ENCODE peak calls at places on chromosomes 11 and 22, in four cellular contexts. H, S, N and M are unnamed samples.

GRCh38 chr11:6705905-6706535 is 22.9 kb upstream of the MRPL17 start:
- DNase-seq in N (peak; percentile 75), H (peak; percentile 61), S (no peak), M (peak; percentile 61)

GRCh38 chr11:74773481-74773880 is 24.8 kb downstream of the RNF169 start:
- DNase-seq in N (no peak), S (no peak), H (no peak), M (peak; percentile 24)

GRCh38 chr11:102513869-102514268 is 16.7 kb downstream of the MMP7 start:
- DNase-seq in H (peak; percentile 65), N (no peak), S (no peak), M (peak; percentile 51)

GRCh38 chr11:116986521-116987105 is 111.6 kb downstream of the SIK3 start:
- DNase-seq in N (no peak), S (no peak), H (no peak), M (peak; percentile 89)

GRCh38 chr11:77082838-77083552 is 16.2 kb downstream of the CAPN5 start:
- DNase-seq in S (peak; percentile 83), N (no peak), H (peak; percentile 71), M (peak; percentile 62)

GRCh38 chr11:100562102-100562501 is 125.0 kb upstream of the ARHGAP42 start:
- DNase-seq in S (no peak), N (no peak), H (no peak), M (peak; percentile 70)

GRCh38 chr22:20319041-20319744 is 667 bp downstream of the DGCR6L start:
- DNase-seq in N (no peak), H (no peak), S (no peak), M (no peak)

GRCh38 chr11:28228196-28228595 is 120.0 kb downstream of the METTL15 start:
- DNase-seq in H (no peak), S (no peak), N (no peak), M (peak; percentile 24)

GRCh38 chr11:44628730-44629361 is 63.4 kb downstream of the CD82 start:
- DNase-seq in N (no peak), H (no peak), S (peak; percentile 63), M (no peak)

GRCh38 chr11:46308632-46309419 is 31.4 kb downstream of the CREB3L1 start:
- DNase-seq in H (peak; percentile 78), S (no peak), N (peak; percentile 72), M (peak; percentile 66)

GRCh38 chr11:62708423-62709261 is 1.2 kb downstream of the GNG3 start:
- DNase-seq in N (no peak), S (no peak), H (no peak), M (no peak)

GRCh38 chr11:44005076-44005800 is 42.5 kb upstream of the ACCSL start:
- DNase-seq in S (no peak), H (peak; percentile 19), N (no peak), M (no peak)

GRCh38 chr11:57504511-57504910 is 11.0 kb downstream of the SLC43A1 start:
- DNase-seq in H (no peak), S (no peak), N (no peak), M (no peak)

GRCh38 chr22:47084226-47084625 is 321.8 kb downstream of the TBC1D22A start:
- DNase-seq in H (no peak), N (no peak), S (no peak), M (no peak)

GRCh38 chr11:128814856-128815705 is 52.0 kb downstream of the KCNJ1 start:
- DNase-seq in S (no peak), N (peak; percentile 57), H (peak; percentile 74), M (peak; percentile 97)

GRCh38 chr22:48594016-48594756 is 1233.5 kb downstream of the BRD1 start:
- DNase-seq in N (no peak), H (no peak), S (no peak), M (no peak)

GRCh38 chr22:30228509-30229359 is 17.8 kb downstream of the LIF start:
- DNase-seq in N (no peak), H (no peak), S (no peak), M (no peak)

GRCh38 chr11:131693756-131694155 is 323.3 kb downstream of the NTM start:
- DNase-seq in N (no peak), H (no peak), S (no peak), M (no peak)

GRCh38 chr11:86160546-86161149 is 83.9 kb upstream of the EED start:
- DNase-seq in H (no peak), S (no peak), N (no peak), M (peak; percentile 42)

GRCh38 chr22:23793326-23793725 is 6.6 kb downstream of the SMARCB1 start:
- DNase-seq in H (no peak), N (no peak), S (peak; percentile 49), M (no peak)

GRCh38 chr11:67381244-67381972 is 8.0 kb upstream of the CLCF1 start:
- DNase-seq in N (no peak), S (no peak), H (no peak), M (no peak)

GRCh38 chr22:48570912-48571311 is 1256.8 kb downstream of the BRD1 start:
- DNase-seq in N (no peak), H (no peak), S (no peak), M (no peak)

GRCh38 chr11:48041877-48042698 is 61.7 kb downstream of the PTPRJ start:
- DNase-seq in H (no peak), N (peak; percentile 96), S (no peak), M (no peak)

GRCh38 chr11:19670030-19670761 is 42.4 kb upstream of the NAV2 start:
- DNase-seq in N (no peak), H (peak; percentile 39), S (no peak), M (peak; percentile 50)

GRCh38 chr11:109865558-109866186 is 227.5 kb upstream of the ZC3H12C start:
- DNase-seq in S (peak; percentile 50), H (no peak), N (peak; percentile 18), M (no peak)

GRCh38 chr22:35555351-35555915 is 14.8 kb downstream of the RASD2 start:
- DNase-seq in N (no peak), H (no peak), S (no peak), M (peak; percentile 71)

GRCh38 chr22:27866136-27867091 is 52.6 kb downstream of the PITPNB start:
- DNase-seq in H (peak; percentile 67), S (no peak), N (no peak), M (peak; percentile 89)

GRCh38 chr22:27129266-27129665 is 471.9 kb downstream of the MIAT start:
- DNase-seq in H (no peak), N (no peak), S (no peak), M (peak; percentile 89)

GRCh38 chr11:122784325-122785155 is 53.8 kb upstream of the CRTAM start:
- DNase-seq in H (peak; percentile 83), N (no peak), S (no peak), M (peak; percentile 85)

GRCh38 chr22:46849101-46849500 is 86.7 kb downstream of the TBC1D22A start:
- DNase-seq in S (no peak), N (no peak), H (no peak), M (no peak)

GRCh38 chr11:122229611-122230386 is 113.8 kb upstream of the BLID start:
- DNase-seq in H (no peak), S (no peak), N (no peak), M (peak; percentile 18)

GRCh38 chr11:8206251-8207079 is 37.6 kb upstream of the RIC3 start:
- DNase-seq in N (no peak), S (peak; percentile 54), H (peak; percentile 63), M (no peak)

GRCh38 chr11:62324738-62325556 is 12.3 kb upstream of the ASRGL1 start:
- DNase-seq in S (no peak), H (peak; percentile 30), N (peak; percentile 79), M (peak; percentile 25)

GRCh38 chr11:7437706-7438105 is 47.6 kb upstream of the OLFML1 start:
- DNase-seq in S (no peak), H (no peak), N (no peak), M (peak; percentile 89)

GRCh38 chr11:61853698-61854169 is 25.6 kb downstream of the FADS2 start:
- DNase-seq in H (no peak), N (no peak), S (no peak), M (no peak)

GRCh38 chr11:65314501-65315203 is at the start of gene CDC42EP2:
- DNase-seq in H (peak; percentile 79), N (peak; percentile 68), S (no peak), M (peak; percentile 85)